ENCODE peak calls at places on chromosomes 11 and 22, in four cellular contexts. U is RWPE1, Z is NCI-H1092 treated with DMSO at 0.1 percent for 48 hours, L is astrocyte of the spinal cord. F is an unnamed sample.

GRCh38 chr11:13368041-13368446 is 90.5 kb downstream of the BMAL1 start:
- DNase-seq in Z (no peak), L (peak), U (no peak), F (peak)

GRCh38 chr22:37403267-37403960 is 23.9 kb downstream of the ELFN2 start:
- DNase-seq in U (no peak), Z (peak), L (no peak), F (no peak)

GRCh38 chr11:12845739-12846358 is 163.3 kb upstream of the RASSF10 start:
- DNase-seq in Z (peak), L (peak), U (no peak), F (no peak)

GRCh38 chr11:22491826-22492225 is 133.8 kb downstream of the FANCF start:
- DNase-seq in L (peak), U (no peak), Z (peak), F (no peak)

GRCh38 chr22:37507731-37508130 is 11.5 kb downstream of the CARD10 start:
- DNase-seq in Z (no peak), L (no peak), U (no peak), F (no peak)

GRCh38 chr22:30667092-30667485 is 586 bp downstream of the DUSP18 start:
- DNase-seq in U (no peak), Z (no peak), L (peak), F (no peak)

GRCh38 chr11:45982656-45983470 is 60.4 kb downstream of the LARGE2 start:
- DNase-seq in U (peak), Z (no peak), L (peak), F (peak)

GRCh38 chr22:29315286-29316195 is at the start of gene RASL10A:
- DNase-seq in L (no peak), U (no peak), Z (no peak), F (no peak)

GRCh38 chr11:21975242-21975641 is 217.6 kb upstream of the ANO5 start:
- DNase-seq in L (no peak), U (no peak), Z (no peak), F (no peak)

GRCh38 chr11:75477614-75477935 is 44.6 kb upstream of the KLHL35 start:
- DNase-seq in L (no peak), Z (no peak), U (no peak), F (no peak)

GRCh38 chr11:121291319-121291718 is 1.3 kb upstream of the SC5D start:
- DNase-seq in U (no peak), Z (peak), L (no peak), F (no peak)